ENCODE peak calls at places on chromosomes 7 and 10, in seven cellular contexts. F is AG04450, X is esophagus squamous epithelium, E is cardiac fibroblast, O is fibroblast of the aortic adventitia, C is mesenchymal stem cell, L is IMR-90. H is an unnamed sample.
A peak's percentile ranks its signal among the peaks of the same experiment; 100 is the strongest.

GRCh38 chr10:13335881-13336280 is 12.2 kb downstream of the SEPHS1 start:
- DNase-seq in F (no peak), X (no peak), E (no peak), O (no peak), C (no peak), L (no peak), H (no peak)

GRCh38 chr10:79179404-79180309 is 110.9 kb downstream of the ZMIZ1 start:
- DNase-seq in F (no peak), X (no peak), E (no peak), O (no peak), C (peak; percentile 49), L (no peak), H (no peak)

GRCh38 chr7:142355328-142355727 is 97.5 kb upstream of the PRSS58 start:
- DNase-seq in F (peak; percentile 4), X (no peak), E (peak; percentile 70), O (peak; percentile 72), C (no peak), L (peak; percentile 73), H (no peak)

GRCh38 chr10:3948843-3949242 is 163.8 kb upstream of the KLF6 start:
- DNase-seq in F (no peak), X (no peak), E (peak; percentile 85), O (no peak), C (no peak), L (peak; percentile 79), H (no peak)

GRCh38 chr7:78542551-78542950 is 744.0 kb downstream of the PHTF2 start:
- DNase-seq in F (no peak), X (no peak), E (no peak), O (no peak), C (no peak), L (no peak), H (no peak)

GRCh38 chr10:44205072-44205471 is 179.8 kb downstream of the CXCL12 start:
- DNase-seq in F (no peak), X (no peak), E (no peak), O (peak; percentile 17), C (no peak), L (no peak), H (no peak)

GRCh38 chr10:77291596-77292505 is 345.8 kb downstream of the KCNMA1 start:
- DNase-seq in F (no peak), X (no peak), E (peak; percentile 76), O (peak; percentile 52), C (peak; percentile 58), L (peak; percentile 40), H (no peak)

GRCh38 chr7:47482013-47482761 is 99.7 kb downstream of the TNS3 start:
- DNase-seq in F (peak; percentile 89), X (no peak), E (peak; percentile 95), O (peak; percentile 86), C (peak; percentile 99), L (peak; percentile 98), H (peak; percentile 84)

GRCh38 chr7:44283381-44284211 is 41.8 kb downstream of the CAMK2B start:
- DNase-seq in F (no peak), X (no peak), E (no peak), O (no peak), C (no peak), L (no peak), H (no peak)

GRCh38 chr10:49076741-49077521 is 38.4 kb downstream of the VSTM4 start:
- DNase-seq in F (no peak), X (no peak), E (no peak), O (no peak), C (no peak), L (no peak), H (no peak)

GRCh38 chr10:116146374-116146773 is 126.6 kb downstream of the GFRA1 start:
- DNase-seq in F (no peak), X (no peak), E (no peak), O (no peak), C (peak; percentile 25), L (peak; percentile 30), H (peak; percentile 13)

GRCh38 chr10:106711313-106711906 is 453.1 kb downstream of the SORCS1 start:
- DNase-seq in F (no peak), X (no peak), E (peak; percentile 29), O (no peak), C (no peak), L (no peak), H (no peak)

GRCh38 chr7:20116869-20117268 is 100.3 kb downstream of the MACC1 start:
- DNase-seq in F (no peak), X (no peak), E (no peak), O (no peak), C (no peak), L (no peak), H (no peak)

GRCh38 chr7:157740251-157740650 is 403.4 kb downstream of the DNAJB6 start:
- DNase-seq in F (no peak), X (no peak), E (no peak), O (no peak), C (no peak), L (no peak), H (no peak)

GRCh38 chr10:47438857-47439474 is 44.9 kb downstream of the ANXA8 start:
- DNase-seq in F (peak; percentile 38), X (no peak), E (peak; percentile 82), O (peak; percentile 82), C (peak; percentile 69), L (peak; percentile 74), H (peak; percentile 15)

GRCh38 chr10:306654-307185 is 171.5 kb downstream of the ZMYND11 start:
- DNase-seq in F (no peak), X (no peak), E (no peak), O (no peak), C (no peak), L (no peak), H (no peak)

GRCh38 chr7:81462672-81463071 is 307.2 kb downstream of the HGF start:
- DNase-seq in F (peak; percentile 29), X (no peak), E (peak; percentile 88), O (peak; percentile 31), C (peak; percentile 75), L (peak; percentile 85), H (no peak)

GRCh38 chr10:9608592-9608991 is 1409.1 kb upstream of the CELF2 start:
- DNase-seq in F (no peak), X (no peak), E (peak; percentile 65), O (peak; percentile 2), C (peak; percentile 53), L (peak; percentile 50), H (no peak)

GRCh38 chr10:69474688-69475432 is 23.6 kb downstream of the TSPAN15 start:
- DNase-seq in F (no peak), X (no peak), E (peak; percentile 74), O (peak; percentile 79), C (peak; percentile 97), L (peak; percentile 51), H (no peak)

GRCh38 chr7:75732764-75733630 is 5.7 kb downstream of the HIP1 start:
- DNase-seq in F (no peak), X (no peak), E (peak; percentile 84), O (peak; percentile 55), C (peak; percentile 97), L (peak; percentile 91), H (no peak)

GRCh38 chr10:57849726-57850357 is 417.9 kb downstream of the IPMK start:
- DNase-seq in F (no peak), X (no peak), E (peak; percentile 52), O (peak; percentile 29), C (peak; percentile 5), L (peak; percentile 2), H (no peak)

GRCh38 chr7:123231060-123232000 is 31.6 kb upstream of the SLC13A1 start:
- DNase-seq in F (no peak), X (no peak), E (no peak), O (no peak), C (peak; percentile 57), L (no peak), H (no peak)

GRCh38 chr7:123230603-123231002 is 30.8 kb upstream of the SLC13A1 start:
- DNase-seq in F (no peak), X (no peak), E (no peak), O (no peak), C (no peak), L (no peak), H (no peak)

GRCh38 chr7:123229426-123229825 is 29.7 kb upstream of the SLC13A1 start:
- DNase-seq in F (no peak), X (no peak), E (no peak), O (no peak), C (no peak), L (no peak), H (no peak)

GRCh38 chr7:123230147-123230546 is 30.4 kb upstream of the SLC13A1 start:
- DNase-seq in F (no peak), X (no peak), E (no peak), O (no peak), C (no peak), L (no peak), H (no peak)
- H3K4me3 ChIP-seq in F (no peak overlapping the region), X (no peak overlapping the region), E (no peak overlapping the region), O (no peak overlapping the region), C (no peak overlapping the region), L (no peak overlapping the region), H (no peak overlapping the region)

DNA sequence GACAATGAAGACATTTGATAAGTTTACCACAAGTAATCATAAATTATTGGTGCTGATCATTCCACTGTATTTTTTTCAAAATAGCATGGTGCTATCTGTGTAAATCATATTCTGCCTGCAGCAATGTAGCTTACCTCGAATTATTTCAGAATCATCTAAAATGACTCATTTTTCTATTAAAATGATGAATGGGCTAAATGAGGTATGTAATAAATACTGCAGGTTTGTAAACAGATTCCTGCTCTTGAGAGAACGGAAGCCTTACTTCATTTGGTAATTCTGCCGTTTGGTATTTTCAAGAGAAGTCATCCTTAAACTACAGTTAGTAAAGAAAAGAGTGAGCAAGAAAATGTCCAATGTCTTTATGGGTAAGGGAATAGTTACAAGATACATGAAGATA is 115.9 kb downstream of the CHCHD3 start:
- DNase-seq in F (no peak), X (no peak), E (no peak), O (no peak), C (no peak), L (no peak), H (no peak)
- H3K4me3 ChIP-seq in F (no peak overlapping the region), X (no peak overlapping the region), E (no peak overlapping the region), O (no peak overlapping the region), C (no peak overlapping the region), L (no peak overlapping the region), H (no peak overlapping the region)

DNA sequence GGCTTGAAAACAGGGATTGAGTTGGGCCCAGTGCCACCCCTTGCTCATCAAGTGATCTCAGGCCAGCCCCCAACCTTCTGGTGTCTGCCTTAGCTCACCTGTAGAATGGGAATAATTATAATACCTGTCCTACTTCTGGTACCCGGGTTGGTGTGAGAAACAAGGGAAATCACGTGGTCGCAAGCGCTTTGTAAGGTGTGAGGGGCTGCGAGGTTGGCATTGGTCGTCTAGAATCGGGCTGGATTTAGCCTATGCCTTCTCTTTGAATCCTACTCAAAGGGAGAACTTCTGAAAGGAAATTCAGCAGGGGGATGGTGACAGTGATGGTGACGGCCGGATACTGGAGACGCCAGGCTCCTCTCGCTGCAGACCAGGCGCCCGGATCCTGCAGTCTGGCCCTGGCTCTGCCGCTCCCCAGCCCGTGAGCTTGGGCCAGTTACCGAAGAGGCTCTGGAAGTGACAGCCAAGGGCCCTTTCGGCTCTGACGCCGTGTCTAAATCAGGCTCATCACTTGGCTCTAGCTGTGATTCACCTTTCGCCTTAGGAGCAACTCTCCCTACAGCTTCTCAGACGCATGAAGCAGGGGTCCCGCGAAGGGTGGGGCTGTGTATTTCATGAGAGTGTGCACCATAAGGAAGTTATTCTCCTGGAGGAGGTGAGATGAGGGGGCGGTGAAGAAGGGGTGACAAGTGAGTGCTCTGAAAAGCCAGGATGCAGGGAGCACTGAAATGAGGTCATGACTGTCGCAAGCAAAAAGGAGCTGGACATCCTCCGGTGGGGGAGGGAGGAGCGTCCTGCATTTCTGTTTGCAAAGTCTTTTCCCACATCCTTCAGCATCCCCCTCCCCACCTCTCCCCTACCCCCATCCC is 4.0 kb upstream of the CREB5 start:
- DNase-seq in F (no peak), X (no peak), E (no peak), O (no peak), C (peak; percentile 87), L (peak; percentile 81), H (no peak)
- H3K4me3 ChIP-seq in F (no peak overlapping the region), X (peak overlapping the region; percentile 62), E (no peak overlapping the region), O (no peak overlapping the region), C (no peak overlapping the region), L (no peak overlapping the region), H (peak overlapping the region; percentile 30)

GRCh38 chr10:22477365-22478287 is 132.3 kb downstream of the SPAG6 start:
- DNase-seq in F (no peak), X (no peak), E (no peak), O (no peak), C (no peak), L (no peak), H (no peak)
- H3K4me3 ChIP-seq in F (no peak overlapping the region), X (no peak overlapping the region), E (no peak overlapping the region), O (no peak overlapping the region), C (no peak overlapping the region), L (no peak overlapping the region), H (no peak overlapping the region)

H was measured in epithelial cell of proximal tubule.